ENCODE peak calls at places on chromosomes 1 and 21, in four cellular contexts. One of them, this sample, is unnamed.

GRCh38 chr21:44752701-44753235 is 41.4 kb upstream of the TSPEAR start:
- DNase-seq in prostate gland: peak; percentile 41
- DNase-seq in lower lobe of right lung: no peak
- DNase-seq in GM13976: no peak
- DNase-seq in this sample: no peak

GRCh38 chr1:214552174-214552608 is 789 bp upstream of the PTPN14 start:
- DNase-seq in prostate gland: peak; percentile 76
- DNase-seq in lower lobe of right lung: peak; percentile 78
- DNase-seq in GM13976: peak; percentile 39
- DNase-seq in this sample: no peak

GRCh38 chr1:11680270-11681070 is 478 bp downstream of the MAD2L2 start:
- DNase-seq in prostate gland: no peak
- DNase-seq in lower lobe of right lung: no peak
- DNase-seq in GM13976: no peak
- DNase-seq in this sample: no peak

GRCh38 chr21:29309703-29310102 is 11.0 kb downstream of the BACH1 start:
- DNase-seq in prostate gland: no peak
- DNase-seq in lower lobe of right lung: no peak
- DNase-seq in GM13976: no peak
- DNase-seq in this sample: no peak

GRCh38 chr21:45308211-45309068 is 20.7 kb upstream of the POFUT2 start:
- DNase-seq in prostate gland: no peak
- DNase-seq in lower lobe of right lung: peak; percentile 57
- DNase-seq in GM13976: no peak
- DNase-seq in this sample: no peak

GRCh38 chr1:21149862-21150432 is 26.8 kb downstream of the EIF4G3 start:
- DNase-seq in prostate gland: no peak
- DNase-seq in lower lobe of right lung: no peak
- DNase-seq in GM13976: no peak
- DNase-seq in this sample: no peak

GRCh38 chr1:203475012-203475981 is at the start of gene PRELP:
- DNase-seq in prostate gland: peak; percentile 57
- DNase-seq in lower lobe of right lung: no peak
- DNase-seq in GM13976: no peak
- DNase-seq in this sample: no peak

GRCh38 chr1:228471762-228472398 is 15.3 kb upstream of the RNF187 start:
- DNase-seq in prostate gland: no peak
- DNase-seq in lower lobe of right lung: no peak
- DNase-seq in GM13976: peak; percentile 70
- DNase-seq in this sample: peak; percentile 61

GRCh38 chr1:226638608-226639007 is 90.0 kb downstream of the STUM start:
- DNase-seq in prostate gland: peak; percentile 36
- DNase-seq in lower lobe of right lung: peak; percentile 33
- DNase-seq in GM13976: no peak
- DNase-seq in this sample: no peak

GRCh38 chr1:209355415-209355814 is 228.1 kb upstream of the CAMK1G start:
- DNase-seq in prostate gland: no peak
- DNase-seq in lower lobe of right lung: no peak
- DNase-seq in GM13976: no peak
- DNase-seq in this sample: no peak

GRCh38 chr1:5692649-5693048 is 299.6 kb downstream of the NPHP4 start:
- DNase-seq in prostate gland: no peak
- DNase-seq in lower lobe of right lung: no peak
- DNase-seq in GM13976: no peak
- DNase-seq in this sample: no peak

GRCh38 chr1:5690878-5691277 is 301.3 kb downstream of the NPHP4 start:
- DNase-seq in prostate gland: peak; percentile 57
- DNase-seq in lower lobe of right lung: no peak
- DNase-seq in GM13976: no peak
- DNase-seq in this sample: no peak

GRCh38 chr1:5691795-5692517 is 300.3 kb downstream of the NPHP4 start:
- DNase-seq in prostate gland: no peak
- DNase-seq in lower lobe of right lung: no peak
- DNase-seq in GM13976: no peak
- DNase-seq in this sample: no peak

GRCh38 chr1:5688479-5689077 is 303.6 kb downstream of the NPHP4 start:
- DNase-seq in prostate gland: peak; percentile 76
- DNase-seq in lower lobe of right lung: no peak
- DNase-seq in GM13976: no peak
- DNase-seq in this sample: no peak

GRCh38 chr1:5690291-5690690 is 301.9 kb downstream of the NPHP4 start:
- DNase-seq in prostate gland: no peak
- DNase-seq in lower lobe of right lung: no peak
- DNase-seq in GM13976: no peak
- DNase-seq in this sample: no peak
- TF ChIP-seq CTCF in prostate gland: no peak
- TF ChIP-seq CTCF in lower lobe of right lung: no peak
- TF ChIP-seq CTCF in GM13976: no peak
- TF ChIP-seq CTCF in this sample: no peak

GRCh38 chr21:39088831-39089380 is 94.3 kb downstream of the PSMG1 start:
- DNase-seq in prostate gland: no peak
- DNase-seq in lower lobe of right lung: no peak
- DNase-seq in GM13976: no peak
- DNase-seq in this sample: no peak
- TF ChIP-seq CTCF in prostate gland: no peak
- TF ChIP-seq CTCF in lower lobe of right lung: no peak
- TF ChIP-seq CTCF in GM13976: no peak
- TF ChIP-seq CTCF in this sample: no peak

GRCh38 chr1:190001187-190001586 is 476.5 kb downstream of the BRINP3 start:
- DNase-seq in prostate gland: no peak
- DNase-seq in lower lobe of right lung: no peak
- DNase-seq in GM13976: no peak
- DNase-seq in this sample: no peak
- TF ChIP-seq CTCF in prostate gland: no peak
- TF ChIP-seq CTCF in lower lobe of right lung: no peak
- TF ChIP-seq CTCF in GM13976: no peak
- TF ChIP-seq CTCF in this sample: no peak

GRCh38 chr21:18499761-18500376 is 96.3 kb upstream of the TMPRSS15 start:
- DNase-seq in prostate gland: no peak
- DNase-seq in lower lobe of right lung: no peak
- DNase-seq in GM13976: no peak
- DNase-seq in this sample: no peak
- TF ChIP-seq CTCF in prostate gland: no peak
- TF ChIP-seq CTCF in lower lobe of right lung: peak; percentile 65
- TF ChIP-seq CTCF in GM13976: peak; percentile 43
- TF ChIP-seq CTCF in this sample: peak; percentile 63

This sample was measured in GM10248.